ENCODE peak calls at places on chromosomes 3 and 15, in five cellular contexts. One of them, this sample, is unnamed.

GRCh38 chr3:28674212-28674611 is 325.6 kb upstream of the AZI2 start:
- DNase-seq in HepG2: no peak
- DNase-seq in dorsolateral prefrontal cortex: no peak
- DNase-seq in Jurkat, Clone E6-1: no peak
- DNase-seq in fibroblast of lung: no peak
- DNase-seq in this sample: no peak

GRCh38 chr15:88620995-88621772 is at the start of gene AEN:
- DNase-seq in HepG2: peak
- DNase-seq in dorsolateral prefrontal cortex: peak
- DNase-seq in Jurkat, Clone E6-1: peak
- DNase-seq in fibroblast of lung: peak
- DNase-seq in this sample: peak

GRCh38 chr3:126846316-126846715 is 136.6 kb upstream of the PLXNA1 start:
- DNase-seq in HepG2: no peak
- DNase-seq in dorsolateral prefrontal cortex: no peak
- DNase-seq in Jurkat, Clone E6-1: no peak
- DNase-seq in fibroblast of lung: peak
- DNase-seq in this sample: no peak

GRCh38 chr3:127043041-127043641 is 60.2 kb downstream of the PLXNA1 start:
- DNase-seq in HepG2: no peak
- DNase-seq in dorsolateral prefrontal cortex: no peak
- DNase-seq in Jurkat, Clone E6-1: no peak
- DNase-seq in fibroblast of lung: no peak
- DNase-seq in this sample: no peak

GRCh38 chr3:125512135-125512920 is 7.7 kb downstream of the SNX4 start:
- DNase-seq in HepG2: no peak
- DNase-seq in dorsolateral prefrontal cortex: no peak
- DNase-seq in Jurkat, Clone E6-1: no peak
- DNase-seq in fibroblast of lung: peak
- DNase-seq in this sample: no peak

GRCh38 chr15:89016549-89017041 is 71.7 kb upstream of the ABHD2 start:
- DNase-seq in HepG2: no peak
- DNase-seq in dorsolateral prefrontal cortex: no peak
- DNase-seq in Jurkat, Clone E6-1: no peak
- DNase-seq in fibroblast of lung: no peak
- DNase-seq in this sample: no peak

GRCh38 chr15:26477044-26477443 is 295.8 kb downstream of the GABRB3 start:
- DNase-seq in HepG2: no peak
- DNase-seq in dorsolateral prefrontal cortex: no peak
- DNase-seq in Jurkat, Clone E6-1: no peak
- DNase-seq in fibroblast of lung: no peak
- DNase-seq in this sample: no peak

GRCh38 chr3:158725348-158725966 is 6.8 kb downstream of the RARRES1 start:
- DNase-seq in HepG2: peak
- DNase-seq in dorsolateral prefrontal cortex: no peak
- DNase-seq in Jurkat, Clone E6-1: no peak
- DNase-seq in fibroblast of lung: peak
- DNase-seq in this sample: peak

GRCh38 chr3:45078910-45079522 is 52.9 kb downstream of the CLEC3B start:
- DNase-seq in HepG2: no peak
- DNase-seq in dorsolateral prefrontal cortex: no peak
- DNase-seq in Jurkat, Clone E6-1: peak
- DNase-seq in fibroblast of lung: peak
- DNase-seq in this sample: no peak

GRCh38 chr3:52471371-52472238 is 16.2 kb downstream of the NISCH start:
- DNase-seq in HepG2: no peak
- DNase-seq in dorsolateral prefrontal cortex: peak
- DNase-seq in Jurkat, Clone E6-1: no peak
- DNase-seq in fibroblast of lung: peak
- DNase-seq in this sample: peak

GRCh38 chr3:156522673-156523072 is 32.2 kb downstream of the SSR3 start:
- DNase-seq in HepG2: no peak
- DNase-seq in dorsolateral prefrontal cortex: no peak
- DNase-seq in Jurkat, Clone E6-1: no peak
- DNase-seq in fibroblast of lung: no peak
- DNase-seq in this sample: no peak

GRCh38 chr15:101067660-101068522 is 148.7 kb downstream of the LRRK1 start:
- DNase-seq in HepG2: no peak
- DNase-seq in dorsolateral prefrontal cortex: no peak
- DNase-seq in Jurkat, Clone E6-1: no peak
- DNase-seq in fibroblast of lung: no peak
- DNase-seq in this sample: no peak

GRCh38 chr3:190265795-190266194 is 56.5 kb downstream of the CLDN1 start:
- DNase-seq in HepG2: no peak
- DNase-seq in dorsolateral prefrontal cortex: no peak
- DNase-seq in Jurkat, Clone E6-1: no peak
- DNase-seq in fibroblast of lung: peak
- DNase-seq in this sample: peak

GRCh38 chr3:50340404-50341329 is at the start of gene RASSF1:
- DNase-seq in HepG2: no peak
- DNase-seq in dorsolateral prefrontal cortex: no peak
- DNase-seq in Jurkat, Clone E6-1: no peak
- DNase-seq in fibroblast of lung: peak
- DNase-seq in this sample: peak

GRCh38 chr3:98890960-98891910 is 10.3 kb downstream of the DCBLD2 start:
- DNase-seq in HepG2: no peak
- DNase-seq in dorsolateral prefrontal cortex: no peak
- DNase-seq in Jurkat, Clone E6-1: no peak
- DNase-seq in fibroblast of lung: peak
- DNase-seq in this sample: no peak

GRCh38 chr15:73483053-73483452 is 40.1 kb downstream of the REC114 start:
- DNase-seq in HepG2: no peak
- DNase-seq in dorsolateral prefrontal cortex: no peak
- DNase-seq in Jurkat, Clone E6-1: no peak
- DNase-seq in fibroblast of lung: peak
- DNase-seq in this sample: no peak

GRCh38 chr15:85706779-85707518 is 87.8 kb downstream of the KLHL25 start:
- DNase-seq in HepG2: no peak
- DNase-seq in dorsolateral prefrontal cortex: no peak
- DNase-seq in Jurkat, Clone E6-1: peak
- DNase-seq in fibroblast of lung: peak
- DNase-seq in this sample: peak

GRCh38 chr15:60155661-60156060 is 151.6 kb downstream of the FOXB1 start:
- DNase-seq in HepG2: no peak
- DNase-seq in dorsolateral prefrontal cortex: no peak
- DNase-seq in Jurkat, Clone E6-1: no peak
- DNase-seq in fibroblast of lung: peak
- DNase-seq in this sample: no peak

GRCh38 chr3:126083511-126083912 is 412 bp downstream of the SLC41A3 start:
- DNase-seq in HepG2: peak
- DNase-seq in dorsolateral prefrontal cortex: peak
- DNase-seq in Jurkat, Clone E6-1: no peak
- DNase-seq in fibroblast of lung: peak
- DNase-seq in this sample: peak

GRCh38 chr15:70475439-70475781 is 287.9 kb downstream of the UACA start:
- DNase-seq in HepG2: no peak
- DNase-seq in dorsolateral prefrontal cortex: no peak
- DNase-seq in Jurkat, Clone E6-1: no peak
- DNase-seq in fibroblast of lung: no peak
- DNase-seq in this sample: no peak

GRCh38 chr15:70474682-70475438 is 288.5 kb downstream of the UACA start:
- DNase-seq in HepG2: no peak
- DNase-seq in dorsolateral prefrontal cortex: peak
- DNase-seq in Jurkat, Clone E6-1: no peak
- DNase-seq in fibroblast of lung: peak
- DNase-seq in this sample: no peak

GRCh38 chr15:70474367-70474681 is 289.0 kb downstream of the UACA start:
- DNase-seq in HepG2: no peak
- DNase-seq in dorsolateral prefrontal cortex: no peak
- DNase-seq in Jurkat, Clone E6-1: no peak
- DNase-seq in fibroblast of lung: no peak
- DNase-seq in this sample: no peak

GRCh38 chr15:70475921-70476320 is 287.4 kb downstream of the UACA start:
- DNase-seq in HepG2: no peak
- DNase-seq in dorsolateral prefrontal cortex: no peak
- DNase-seq in Jurkat, Clone E6-1: no peak
- DNase-seq in fibroblast of lung: no peak
- DNase-seq in this sample: no peak

DNA sequence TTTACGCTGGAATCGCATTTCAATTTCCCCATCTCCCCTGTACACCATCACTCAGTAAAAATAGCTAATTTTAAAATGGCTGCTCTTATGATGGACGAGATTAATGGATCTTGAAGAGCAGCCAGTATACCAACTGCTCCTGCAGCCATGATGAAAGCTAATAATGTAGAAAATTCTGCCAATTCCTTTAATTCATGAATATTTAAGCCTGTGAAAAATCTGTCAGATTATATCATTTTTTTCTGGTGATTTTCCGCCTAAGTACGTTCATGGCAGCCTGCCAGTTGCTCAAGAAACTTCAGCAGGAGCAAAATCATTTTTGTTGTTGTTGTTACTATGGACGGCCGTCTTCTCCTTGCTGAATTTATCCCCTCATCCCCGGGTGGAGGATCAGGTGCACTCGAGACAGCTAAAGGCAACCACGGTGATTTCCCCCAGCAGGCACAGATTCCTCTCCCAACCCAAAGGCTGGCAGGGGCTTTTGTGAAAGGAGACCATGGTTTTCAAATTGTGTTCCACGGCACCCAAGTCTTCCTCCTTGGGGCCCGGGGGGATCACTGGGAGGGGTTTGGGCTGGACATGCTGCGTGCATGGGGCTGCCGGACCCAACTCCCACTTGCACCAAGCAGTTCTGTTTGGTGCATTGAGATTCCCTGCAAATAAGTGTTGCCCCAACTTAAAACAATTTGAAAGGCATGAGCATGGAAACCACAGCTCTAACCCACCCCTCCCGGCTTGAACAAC is 289.6 kb downstream of the UACA start:
- DNase-seq in HepG2: no peak
- DNase-seq in dorsolateral prefrontal cortex: no peak
- DNase-seq in Jurkat, Clone E6-1: no peak
- DNase-seq in fibroblast of lung: peak
- DNase-seq in this sample: no peak
- H3K4me3 ChIP-seq in HepG2: no peak
- H3K4me3 ChIP-seq in dorsolateral prefrontal cortex: no peak
- H3K4me3 ChIP-seq in Jurkat, Clone E6-1: no peak
- H3K4me3 ChIP-seq in fibroblast of lung: peak
- H3K4me3 ChIP-seq in this sample: no peak

GRCh38 chr15:62886431-62887071 is 156.0 kb upstream of the TPM1 start:
- DNase-seq in HepG2: peak
- DNase-seq in dorsolateral prefrontal cortex: no peak
- DNase-seq in Jurkat, Clone E6-1: no peak
- DNase-seq in fibroblast of lung: no peak
- DNase-seq in this sample: no peak
- H3K4me3 ChIP-seq in HepG2: peak
- H3K4me3 ChIP-seq in dorsolateral prefrontal cortex: peak
- H3K4me3 ChIP-seq in Jurkat, Clone E6-1: no peak
- H3K4me3 ChIP-seq in fibroblast of lung: no peak
- H3K4me3 ChIP-seq in this sample: no peak

GRCh38 chr15:52056001-52056400 is 37.0 kb downstream of the MAPK6 start:
- DNase-seq in HepG2: no peak
- DNase-seq in dorsolateral prefrontal cortex: no peak
- DNase-seq in Jurkat, Clone E6-1: no peak
- DNase-seq in fibroblast of lung: no peak
- DNase-seq in this sample: no peak

GRCh38 chr15:52052076-52052935 is 33.3 kb downstream of the MAPK6 start:
- DNase-seq in HepG2: peak
- DNase-seq in dorsolateral prefrontal cortex: no peak
- DNase-seq in Jurkat, Clone E6-1: no peak
- DNase-seq in fibroblast of lung: no peak
- DNase-seq in this sample: no peak

GRCh38 chr15:52060511-52060910 is 41.5 kb downstream of the MAPK6 start:
- DNase-seq in HepG2: no peak
- DNase-seq in dorsolateral prefrontal cortex: no peak
- DNase-seq in Jurkat, Clone E6-1: no peak
- DNase-seq in fibroblast of lung: no peak
- DNase-seq in this sample: no peak

GRCh38 chr15:52054381-52054780 is 35.4 kb downstream of the MAPK6 start:
- DNase-seq in HepG2: peak
- DNase-seq in dorsolateral prefrontal cortex: no peak
- DNase-seq in Jurkat, Clone E6-1: no peak
- DNase-seq in fibroblast of lung: no peak
- DNase-seq in this sample: no peak

DNA sequence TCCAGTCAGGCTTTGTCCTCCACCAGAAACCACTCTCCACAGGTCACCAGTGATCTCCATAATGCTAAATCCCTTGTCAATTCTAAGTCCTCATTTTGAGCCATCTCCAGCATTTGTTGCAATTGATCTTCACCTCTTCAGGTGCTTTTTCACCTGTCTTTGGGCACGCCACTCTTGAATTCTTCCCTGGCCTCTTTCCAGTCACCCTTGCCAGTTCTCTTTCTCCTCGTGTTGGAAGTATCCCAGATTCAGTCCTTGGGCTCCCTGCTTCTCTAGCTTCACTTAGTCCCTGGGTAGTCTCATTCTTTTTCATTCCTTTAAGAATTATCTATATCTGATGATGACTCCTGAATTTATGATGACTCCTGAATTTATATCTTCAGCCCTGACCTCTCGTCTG is 37.5 kb downstream of the MAPK6 start:
- DNase-seq in HepG2: no peak
- DNase-seq in dorsolateral prefrontal cortex: no peak
- DNase-seq in Jurkat, Clone E6-1: no peak
- DNase-seq in fibroblast of lung: no peak
- DNase-seq in this sample: no peak
- H3K4me3 ChIP-seq in HepG2: no peak
- H3K4me3 ChIP-seq in dorsolateral prefrontal cortex: no peak
- H3K4me3 ChIP-seq in Jurkat, Clone E6-1: no peak
- H3K4me3 ChIP-seq in fibroblast of lung: no peak
- H3K4me3 ChIP-seq in this sample: no peak

GRCh38 chr15:74614744-74615312 is 808 bp upstream of the CLK3 start:
- DNase-seq in HepG2: no peak
- DNase-seq in dorsolateral prefrontal cortex: peak
- DNase-seq in Jurkat, Clone E6-1: peak
- DNase-seq in fibroblast of lung: peak
- DNase-seq in this sample: peak

GRCh38 chr15:74613953-74614743 is 1.5 kb upstream of the CLK3 start:
- DNase-seq in HepG2: no peak
- DNase-seq in dorsolateral prefrontal cortex: no peak
- DNase-seq in Jurkat, Clone E6-1: no peak
- DNase-seq in fibroblast of lung: no peak
- DNase-seq in this sample: no peak

GRCh38 chr15:74616996-74617395 is 1.4 kb downstream of the CLK3 start:
- DNase-seq in HepG2: no peak
- DNase-seq in dorsolateral prefrontal cortex: no peak
- DNase-seq in Jurkat, Clone E6-1: no peak
- DNase-seq in fibroblast of lung: no peak
- DNase-seq in this sample: no peak

GRCh38 chr15:74615313-74616019 is at the start of gene CLK3:
- DNase-seq in HepG2: peak
- DNase-seq in dorsolateral prefrontal cortex: peak
- DNase-seq in Jurkat, Clone E6-1: peak
- DNase-seq in fibroblast of lung: peak
- DNase-seq in this sample: peak

GRCh38 chr15:74616020-74616939 is 644 bp downstream of the CLK3 start:
- DNase-seq in HepG2: peak
- DNase-seq in dorsolateral prefrontal cortex: peak
- DNase-seq in Jurkat, Clone E6-1: peak
- DNase-seq in fibroblast of lung: peak
- DNase-seq in this sample: peak
- H3K4me3 ChIP-seq in HepG2: peak
- H3K4me3 ChIP-seq in dorsolateral prefrontal cortex: peak
- H3K4me3 ChIP-seq in Jurkat, Clone E6-1: peak
- H3K4me3 ChIP-seq in fibroblast of lung: peak
- H3K4me3 ChIP-seq in this sample: peak